ENCODE peak calls at places on chromosomes 7 and 10, in five cellular contexts. P is central memory CD4-positive, alpha-beta T cell; K is stimulated activated naive CD4-positive, alpha-beta T cell treated with Interleukin-2 at 50 U/mL for 16 hours; B is Caco-2; G is GM04504. E is an unnamed sample.

GRCh38 chr7:123537026-123537642 is 2.7 kb upstream of the IQUB start:
- DNase-seq in P (peak; percentile 33), K (no peak), B (no peak), G (no peak), E (no peak)

GRCh38 chr10:47183726-47184084 is 116.3 kb upstream of the GDF10 start:
- DNase-seq in P (no peak), K (no peak), B (no peak), G (no peak), E (no peak)

GRCh38 chr10:79244841-79245504 is 102.3 kb upstream of the PPIF start:
- DNase-seq in P (no peak), K (no peak), B (no peak), G (no peak), E (no peak)

GRCh38 chr10:102460836-102461186 is 9.5 kb upstream of the C10orf95 start:
- DNase-seq in P (no peak), K (no peak), B (no peak), G (no peak), E (no peak)

GRCh38 chr10:79381804-79382221 is 34.5 kb downstream of the PPIF start:
- DNase-seq in P (no peak), K (no peak), B (no peak), G (peak; percentile 86), E (peak; percentile 99)

GRCh38 chr10:113557389-113558321 is 4.8 kb downstream of the HABP2 start:
- DNase-seq in P (no peak), K (no peak), B (no peak), G (no peak), E (no peak)

GRCh38 chr7:32036557-32036956 is 33.6 kb downstream of the PDE1C start:
- DNase-seq in P (no peak), K (no peak), B (no peak), G (no peak), E (no peak)

GRCh38 chr10:688621-689426 is 644 bp downstream of the DIP2C start:
- DNase-seq in P (no peak), K (no peak), B (peak; percentile 62), G (no peak), E (peak; percentile 33)

GRCh38 chr10:123997486-123998196 is 95.8 kb downstream of the CHST15 start:
- DNase-seq in P (no peak), K (no peak), B (no peak), G (peak; percentile 93), E (peak; percentile 57)

GRCh38 chr7:30750574-30751256 is 1.2 kb upstream of the INMT start:
- DNase-seq in P (no peak), K (no peak), B (no peak), G (peak; percentile 88), E (no peak)

GRCh38 chr7:30171753-30172447 is 37.1 kb downstream of the MTURN start:
- DNase-seq in P (no peak), K (no peak), B (no peak), G (no peak), E (peak; percentile 67)

GRCh38 chr7:41003031-41003925 is 699.6 kb downstream of the INHBA start:
- DNase-seq in P (no peak), K (no peak), B (peak; percentile 69), G (no peak), E (peak; percentile 19)

GRCh38 chr7:37354661-37355131 is 94.0 kb downstream of the ELMO1 start:
- DNase-seq in P (no peak), K (peak; percentile 73), B (no peak), G (no peak), E (peak; percentile 33)

GRCh38 chr10:72275351-72276012 is 1.8 kb downstream of the DDIT4 start:
- DNase-seq in P (no peak), K (no peak), B (no peak), G (no peak), E (no peak)

GRCh38 chr10:57807906-57808305 is 459.8 kb downstream of the IPMK start:
- DNase-seq in P (no peak), K (no peak), B (no peak), G (no peak), E (no peak)

GRCh38 chr7:722847-723246 is 3.7 kb upstream of the DNAAF5 start:
- DNase-seq in P (no peak), K (no peak), B (no peak), G (no peak), E (no peak)

GRCh38 chr7:20509892-20510645 is 105.4 kb upstream of the ABCB5 start:
- DNase-seq in P (no peak), K (no peak), B (no peak), G (no peak), E (no peak)

GRCh38 chr7:137961200-137962177 is 40.4 kb downstream of the CREB3L2 start:
- DNase-seq in P (no peak), K (no peak), B (no peak), G (no peak), E (peak; percentile 45)

GRCh38 chr10:121188005-121188404 is 336.8 kb downstream of the WDR11 start:
- DNase-seq in P (no peak), K (no peak), B (peak; percentile 85), G (no peak), E (no peak)